ENCODE peak calls at places on chromosomes 6 and 20, in ten cellular contexts. One of them, this sample, is unnamed.

GRCh38 chr6:26211963-26212362 is 124.7 kb downstream of the HFE start:
- DNase-seq in activated CD8-positive, alpha-beta T cell treated with anti-CD3 and anti-CD28 coated beads for 36 hours: no peak
- DNase-seq in mesendoderm: no peak
- DNase-seq in NCI-H1105 treated with DMSO at 0.1 percent for 48 hours: no peak
- DNase-seq in anterior cingulate cortex: no peak
- DNase-seq in OCI-LY7: peak
- DNase-seq in ACHN: no peak
- DNase-seq in stimulated activated CD4-positive, alpha-beta T cell treated with anti-CD3 and anti-CD28 coated beads, TNF-alpha, amount 100 ng/mL, for 1 hour: no peak
- DNase-seq in activated T-helper 2 cell treated with anti-CD3 and anti-CD28 coated beads, Interferon-gamma antibody, Interleukin-2, Interleukin-4, amounts not matched to agents 10 μg/mL and 5 μg/mL and 100 μg/mL, durations not matched to agents 14 hours and 24 hours and 36 hours: no peak
- DNase-seq in GM12892: no peak
- DNase-seq in this sample: no peak

GRCh38 chr6:45607818-45608217 is 230.1 kb upstream of the SUPT3H start:
- DNase-seq in activated CD8-positive, alpha-beta T cell treated with anti-CD3 and anti-CD28 coated beads for 36 hours: no peak
- DNase-seq in mesendoderm: no peak
- DNase-seq in NCI-H1105 treated with DMSO at 0.1 percent for 48 hours: no peak
- DNase-seq in anterior cingulate cortex: no peak
- DNase-seq in OCI-LY7: no peak
- DNase-seq in ACHN: no peak
- DNase-seq in stimulated activated CD4-positive, alpha-beta T cell treated with anti-CD3 and anti-CD28 coated beads, TNF-alpha, amount 100 ng/mL, for 1 hour: no peak
- DNase-seq in activated T-helper 2 cell treated with anti-CD3 and anti-CD28 coated beads, Interferon-gamma antibody, Interleukin-2, Interleukin-4, amounts not matched to agents 10 μg/mL and 5 μg/mL and 100 μg/mL, durations not matched to agents 14 hours and 24 hours and 36 hours: no peak
- DNase-seq in GM12892: no peak
- DNase-seq in this sample: no peak

GRCh38 chr6:43990627-43991619 is 136.3 kb downstream of the MRPL14 start:
- DNase-seq in activated CD8-positive, alpha-beta T cell treated with anti-CD3 and anti-CD28 coated beads for 36 hours: no peak
- DNase-seq in mesendoderm: no peak
- DNase-seq in NCI-H1105 treated with DMSO at 0.1 percent for 48 hours: no peak
- DNase-seq in anterior cingulate cortex: no peak
- DNase-seq in OCI-LY7: no peak
- DNase-seq in ACHN: peak
- DNase-seq in stimulated activated CD4-positive, alpha-beta T cell treated with anti-CD3 and anti-CD28 coated beads, TNF-alpha, amount 100 ng/mL, for 1 hour: no peak
- DNase-seq in activated T-helper 2 cell treated with anti-CD3 and anti-CD28 coated beads, Interferon-gamma antibody, Interleukin-2, Interleukin-4, amounts not matched to agents 10 μg/mL and 5 μg/mL and 100 μg/mL, durations not matched to agents 14 hours and 24 hours and 36 hours: no peak
- DNase-seq in GM12892: no peak
- DNase-seq in this sample: peak

GRCh38 chr6:14442250-14442649 is 324.7 kb downstream of the CD83 start:
- DNase-seq in activated CD8-positive, alpha-beta T cell treated with anti-CD3 and anti-CD28 coated beads for 36 hours: no peak
- DNase-seq in mesendoderm: no peak
- DNase-seq in NCI-H1105 treated with DMSO at 0.1 percent for 48 hours: no peak
- DNase-seq in anterior cingulate cortex: no peak
- DNase-seq in OCI-LY7: no peak
- DNase-seq in ACHN: no peak
- DNase-seq in stimulated activated CD4-positive, alpha-beta T cell treated with anti-CD3 and anti-CD28 coated beads, TNF-alpha, amount 100 ng/mL, for 1 hour: no peak
- DNase-seq in activated T-helper 2 cell treated with anti-CD3 and anti-CD28 coated beads, Interferon-gamma antibody, Interleukin-2, Interleukin-4, amounts not matched to agents 10 μg/mL and 5 μg/mL and 100 μg/mL, durations not matched to agents 14 hours and 24 hours and 36 hours: no peak
- DNase-seq in GM12892: no peak
- DNase-seq in this sample: no peak

GRCh38 chr6:40011844-40012243 is 77.6 kb upstream of the MOCS1 start:
- DNase-seq in activated CD8-positive, alpha-beta T cell treated with anti-CD3 and anti-CD28 coated beads for 36 hours: no peak
- DNase-seq in mesendoderm: peak
- DNase-seq in NCI-H1105 treated with DMSO at 0.1 percent for 48 hours: no peak
- DNase-seq in anterior cingulate cortex: no peak
- DNase-seq in OCI-LY7: no peak
- DNase-seq in ACHN: no peak
- DNase-seq in stimulated activated CD4-positive, alpha-beta T cell treated with anti-CD3 and anti-CD28 coated beads, TNF-alpha, amount 100 ng/mL, for 1 hour: no peak
- DNase-seq in activated T-helper 2 cell treated with anti-CD3 and anti-CD28 coated beads, Interferon-gamma antibody, Interleukin-2, Interleukin-4, amounts not matched to agents 10 μg/mL and 5 μg/mL and 100 μg/mL, durations not matched to agents 14 hours and 24 hours and 36 hours: no peak
- DNase-seq in GM12892: no peak
- DNase-seq in this sample: no peak

GRCh38 chr20:4483481-4483880 is 238.2 kb upstream of the PRND start:
- DNase-seq in activated CD8-positive, alpha-beta T cell treated with anti-CD3 and anti-CD28 coated beads for 36 hours: no peak
- DNase-seq in mesendoderm: no peak
- DNase-seq in NCI-H1105 treated with DMSO at 0.1 percent for 48 hours: peak
- DNase-seq in anterior cingulate cortex: no peak
- DNase-seq in OCI-LY7: no peak
- DNase-seq in ACHN: no peak
- DNase-seq in stimulated activated CD4-positive, alpha-beta T cell treated with anti-CD3 and anti-CD28 coated beads, TNF-alpha, amount 100 ng/mL, for 1 hour: no peak
- DNase-seq in activated T-helper 2 cell treated with anti-CD3 and anti-CD28 coated beads, Interferon-gamma antibody, Interleukin-2, Interleukin-4, amounts not matched to agents 10 μg/mL and 5 μg/mL and 100 μg/mL, durations not matched to agents 14 hours and 24 hours and 36 hours: no peak
- DNase-seq in GM12892: no peak
- DNase-seq in this sample: no peak

GRCh38 chr6:170122676-170123075 is 168.2 kb downstream of the DLL1 start:
- DNase-seq in activated CD8-positive, alpha-beta T cell treated with anti-CD3 and anti-CD28 coated beads for 36 hours: no peak
- DNase-seq in mesendoderm: peak
- DNase-seq in NCI-H1105 treated with DMSO at 0.1 percent for 48 hours: no peak
- DNase-seq in anterior cingulate cortex: no peak
- DNase-seq in OCI-LY7: no peak
- DNase-seq in ACHN: no peak
- DNase-seq in stimulated activated CD4-positive, alpha-beta T cell treated with anti-CD3 and anti-CD28 coated beads, TNF-alpha, amount 100 ng/mL, for 1 hour: no peak
- DNase-seq in activated T-helper 2 cell treated with anti-CD3 and anti-CD28 coated beads, Interferon-gamma antibody, Interleukin-2, Interleukin-4, amounts not matched to agents 10 μg/mL and 5 μg/mL and 100 μg/mL, durations not matched to agents 14 hours and 24 hours and 36 hours: no peak
- DNase-seq in GM12892: no peak
- DNase-seq in this sample: no peak

GRCh38 chr20:49790077-49790798 is 22.4 kb upstream of the SLC9A8 start:
- DNase-seq in activated CD8-positive, alpha-beta T cell treated with anti-CD3 and anti-CD28 coated beads for 36 hours: no peak
- DNase-seq in mesendoderm: peak
- DNase-seq in NCI-H1105 treated with DMSO at 0.1 percent for 48 hours: no peak
- DNase-seq in anterior cingulate cortex: no peak
- DNase-seq in OCI-LY7: no peak
- DNase-seq in ACHN: no peak
- DNase-seq in stimulated activated CD4-positive, alpha-beta T cell treated with anti-CD3 and anti-CD28 coated beads, TNF-alpha, amount 100 ng/mL, for 1 hour: no peak
- DNase-seq in activated T-helper 2 cell treated with anti-CD3 and anti-CD28 coated beads, Interferon-gamma antibody, Interleukin-2, Interleukin-4, amounts not matched to agents 10 μg/mL and 5 μg/mL and 100 μg/mL, durations not matched to agents 14 hours and 24 hours and 36 hours: no peak
- DNase-seq in GM12892: no peak
- DNase-seq in this sample: peak

GRCh38 chr20:63387917-63388316 is 26.8 kb upstream of the CHRNA4 start:
- DNase-seq in activated CD8-positive, alpha-beta T cell treated with anti-CD3 and anti-CD28 coated beads for 36 hours: no peak
- DNase-seq in mesendoderm: no peak
- DNase-seq in NCI-H1105 treated with DMSO at 0.1 percent for 48 hours: no peak
- DNase-seq in anterior cingulate cortex: no peak
- DNase-seq in OCI-LY7: no peak
- DNase-seq in ACHN: no peak
- DNase-seq in stimulated activated CD4-positive, alpha-beta T cell treated with anti-CD3 and anti-CD28 coated beads, TNF-alpha, amount 100 ng/mL, for 1 hour: no peak
- DNase-seq in activated T-helper 2 cell treated with anti-CD3 and anti-CD28 coated beads, Interferon-gamma antibody, Interleukin-2, Interleukin-4, amounts not matched to agents 10 μg/mL and 5 μg/mL and 100 μg/mL, durations not matched to agents 14 hours and 24 hours and 36 hours: no peak
- DNase-seq in GM12892: no peak
- DNase-seq in this sample: no peak